ENCODE peak calls at places on chromosomes 6 and 20, in seven cellular contexts. W is GOT3, E is T follicular helper cell, F is GM20000, P is T-helper 1 cell, H is ecto neural progenitor cell, N is posterior cingulate gyrus. V is an unnamed sample.

GRCh38 chr6:35401514-35401913 is 50.6 kb upstream of the FANCE start:
- DNase-seq in W (no peak), E (no peak), F (no peak), P (no peak), H (no peak), N (no peak), V (no peak)

GRCh38 chr6:106084106-106084963 is 1.8 kb upstream of the PRDM1 start:
- DNase-seq in W (no peak), E (no peak), F (peak; percentile 81), P (no peak), H (peak; percentile 65), N (no peak), V (no peak)

GRCh38 chr6:24191346-24191745 is 65.3 kb downstream of the NRSN1 start:
- DNase-seq in W (no peak), E (no peak), F (no peak), P (no peak), H (no peak), N (no peak), V (no peak)

GRCh38 chr6:118660218-118660569 is 8.8 kb upstream of the CEP85L start:
- DNase-seq in W (no peak), E (peak; percentile 54), F (no peak), P (peak; percentile 63), H (no peak), N (no peak), V (peak; percentile 61)

GRCh38 chr6:123333000-123333756 is 303.6 kb downstream of the TRDN start:
- DNase-seq in W (no peak), E (no peak), F (no peak), P (no peak), H (no peak), N (no peak), V (no peak)

GRCh38 chr6:33696076-33696475 is 15.4 kb downstream of the UQCC2 start:
- DNase-seq in W (no peak), E (no peak), F (no peak), P (no peak), H (no peak), N (no peak), V (no peak)

GRCh38 chr20:37643400-37643799 is 50.4 kb upstream of the CTNNBL1 start:
- DNase-seq in W (no peak), E (no peak), F (no peak), P (no peak), H (no peak), N (no peak), V (no peak)

GRCh38 chr6:154765273-154765672 is 32.1 kb downstream of the SCAF8 start:
- DNase-seq in W (no peak), E (no peak), F (no peak), P (no peak), H (no peak), N (no peak), V (no peak)

GRCh38 chr20:5863040-5863811 is 87.1 kb downstream of the TRMT6 start:
- DNase-seq in W (no peak), E (no peak), F (no peak), P (no peak), H (no peak), N (no peak), V (no peak)

GRCh38 chr6:24481449-24481848 is 7.9 kb downstream of the GPLD1 start:
- DNase-seq in W (no peak), E (no peak), F (no peak), P (no peak), H (no peak), N (no peak), V (no peak)

GRCh38 chr6:56767435-56767834 is 124.7 kb upstream of the DST start:
- DNase-seq in W (no peak), E (no peak), F (no peak), P (no peak), H (no peak), N (no peak), V (no peak)

GRCh38 chr6:81138236-81138635 is 614.2 kb downstream of the TENT5A start:
- DNase-seq in W (no peak), E (no peak), F (no peak), P (no peak), H (no peak), N (no peak), V (no peak)

GRCh38 chr6:44084231-44085014 is 42.8 kb downstream of the MRPL14 start:
- DNase-seq in W (no peak), E (no peak), F (no peak), P (no peak), H (peak; percentile 61), N (no peak), V (no peak)

GRCh38 chr20:19903168-19903676 is 113.9 kb upstream of the NAA20 start:
- DNase-seq in W (no peak), E (no peak), F (peak; percentile 73), P (no peak), H (no peak), N (no peak), V (no peak)

GRCh38 chr6:166308769-166309589 is 787 bp upstream of the PRR18 start:
- DNase-seq in W (no peak), E (no peak), F (no peak), P (no peak), H (no peak), N (no peak), V (no peak)

GRCh38 chr6:168002812-168003211 is 5.3 kb downstream of the KIF25 start:
- DNase-seq in W (no peak), E (no peak), F (no peak), P (no peak), H (no peak), N (no peak), V (no peak)

GRCh38 chr6:25608562-25609174 is 43.3 kb upstream of the SCGN start:
- DNase-seq in W (no peak), E (no peak), F (no peak), P (no peak), H (no peak), N (no peak), V (no peak)

GRCh38 chr20:20875716-20876115 is 163.3 kb upstream of the RALGAPA2 start:
- DNase-seq in W (no peak), E (no peak), F (no peak), P (no peak), H (no peak), N (no peak), V (no peak)

V was measured in central memory CD8-positive, alpha-beta T cell.